ENCODE peak calls at places on chromosomes 7 and 10, in ten cellular contexts. S is endothelial cell of umbilical vein, W is BJ, Q is mucosa of descending colon, Z is pancreas, R is astrocyte of the cerebellum, A is progenitor cell of endocrine pancreas, J is spleen, P is GM12865, I is MCF 10A. D is an unnamed sample.

GRCh38 chr7:88224596-88225275 is 4.9 kb upstream of the SRI start:
- DNase-seq in S (no peak), W (no peak), Q (no peak), Z (no peak), R (peak), A (no peak), J (no peak), P (no peak), I (peak), D (no peak)

GRCh38 chr7:36372156-36372555 is 17.5 kb upstream of the ANLN start:
- DNase-seq in S (no peak), W (peak), Q (no peak), Z (no peak), R (no peak), A (no peak), J (no peak), P (no peak), I (no peak), D (no peak)

GRCh38 chr10:102235991-102236390 is 5.3 kb downstream of the PITX3 start:
- DNase-seq in S (no peak), W (no peak), Q (no peak), Z (no peak), R (no peak), A (no peak), J (no peak), P (no peak), I (no peak), D (no peak)

GRCh38 chr10:130658687-130659290 is 522.6 kb downstream of the GLRX3 start:
- DNase-seq in S (no peak), W (no peak), Q (no peak), Z (no peak), R (no peak), A (no peak), J (no peak), P (no peak), I (no peak), D (no peak)

GRCh38 chr7:105218939-105219770 is 169.6 kb downstream of the SRPK2 start:
- DNase-seq in S (no peak), W (no peak), Q (no peak), Z (no peak), R (no peak), A (no peak), J (no peak), P (no peak), I (peak), D (peak)

GRCh38 chr7:151736403-151736909 is 140.5 kb downstream of the PRKAG2 start:
- DNase-seq in S (peak), W (peak), Q (peak), Z (no peak), R (peak), A (no peak), J (no peak), P (no peak), I (peak), D (peak)

GRCh38 chr7:149866139-149866785 is 7.5 kb upstream of the ATP6V0E2 start:
- DNase-seq in S (no peak), W (no peak), Q (no peak), Z (no peak), R (no peak), A (no peak), J (no peak), P (no peak), I (no peak), D (no peak)

GRCh38 chr7:153529651-153530165 is 522.5 kb upstream of the DPP6 start:
- DNase-seq in S (no peak), W (no peak), Q (no peak), Z (no peak), R (no peak), A (no peak), J (no peak), P (no peak), I (no peak), D (no peak)

GRCh38 chr7:154857728-154858681 is 144.9 kb downstream of the PAXIP1 start:
- DNase-seq in S (no peak), W (no peak), Q (no peak), Z (no peak), R (no peak), A (no peak), J (no peak), P (no peak), I (no peak), D (no peak)

GRCh38 chr10:69639291-69640195 is 9.5 kb downstream of the FAM241B start:
- DNase-seq in S (peak), W (no peak), Q (peak), Z (peak), R (peak), A (peak), J (peak), P (peak), I (peak), D (peak)

GRCh38 chr7:80240265-80241025 is 105.8 kb downstream of the GNAI1 start:
- DNase-seq in S (peak), W (no peak), Q (no peak), Z (no peak), R (no peak), A (no peak), J (no peak), P (no peak), I (peak), D (no peak)

GRCh38 chr10:115093776-115094361 is 704 bp downstream of the ATRNL1 start:
- DNase-seq in S (no peak), W (no peak), Q (peak), Z (peak), R (no peak), A (peak), J (peak), P (peak), I (no peak), D (no peak)
- TF ChIP-seq CTCF in S (peak), W (peak), Q (no peak), Z (no peak), R (no peak), A (peak), J (no peak), P (peak), I (no peak), D (peak)

GRCh38 chr10:132508497-132509443 is 28.8 kb upstream of the INPP5A start:
- DNase-seq in S (no peak), W (no peak), Q (no peak), Z (peak), R (no peak), A (no peak), J (peak), P (no peak), I (no peak), D (no peak)
- TF ChIP-seq CTCF in S (no peak), W (peak), Q (no peak), Z (no peak), R (no peak), A (no peak), J (no peak), P (no peak), I (no peak), D (peak)

GRCh38 chr7:21507627-21508343 is 35.1 kb upstream of the DNAH11 start:
- DNase-seq in S (peak), W (no peak), Q (peak), Z (peak), R (no peak), A (peak), J (no peak), P (peak), I (peak), D (no peak)
- TF ChIP-seq CTCF in S (peak), W (peak), Q (peak), Z (peak), R (peak), A (peak), J (peak), P (peak), I (peak), D (peak)

DNA sequence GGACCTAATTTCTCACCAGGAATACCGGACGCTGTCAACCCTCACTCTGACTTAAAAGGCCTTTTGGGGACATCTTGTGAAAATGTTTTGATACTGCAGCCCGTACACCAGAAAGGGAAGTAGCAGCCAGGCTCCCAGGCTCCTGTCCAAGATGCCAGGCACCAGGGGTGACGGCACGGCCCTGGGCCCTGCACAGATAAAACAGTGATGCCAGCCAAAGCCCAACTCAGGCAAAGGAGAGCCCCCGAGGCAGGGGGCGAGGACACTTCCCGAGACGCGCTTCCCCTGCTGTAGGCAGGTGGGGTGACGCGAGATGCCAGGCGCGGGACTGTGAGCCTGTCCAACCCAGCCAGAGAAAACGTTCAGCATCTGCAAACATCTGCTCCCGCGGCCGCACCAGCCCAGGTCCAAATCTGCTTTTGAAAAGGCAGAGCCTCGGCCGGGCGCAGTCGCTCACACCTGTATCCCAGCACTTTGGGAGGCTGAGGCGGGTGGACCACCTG is 15.7 kb downstream of the ZFAND2A start:
- DNase-seq in S (peak), W (no peak), Q (no peak), Z (no peak), R (peak), A (no peak), J (peak), P (peak), I (peak), D (no peak)
- TF ChIP-seq CTCF in S (peak), W (no peak), Q (no peak), Z (peak), R (peak), A (peak), J (no peak), P (peak), I (no peak), D (peak)

GRCh38 chr7:34772296-34772695 is 114.3 kb downstream of the NPSR1 start:
- DNase-seq in S (no peak), W (no peak), Q (no peak), Z (no peak), R (no peak), A (no peak), J (no peak), P (no peak), I (no peak), D (no peak)

GRCh38 chr7:34776748-34777358 is 118.8 kb downstream of the NPSR1 start:
- DNase-seq in S (no peak), W (no peak), Q (no peak), Z (no peak), R (no peak), A (no peak), J (no peak), P (no peak), I (no peak), D (no peak)
- TF ChIP-seq CTCF in S (no peak), W (no peak), Q (no peak), Z (no peak), R (no peak), A (no peak), J (no peak), P (no peak), I (no peak), D (no peak)

GRCh38 chr10:107914450-107915276 is 750.2 kb upstream of the SORCS1 start:
- DNase-seq in S (no peak), W (no peak), Q (peak), Z (no peak), R (no peak), A (peak), J (peak), P (no peak), I (peak), D (no peak)
- TF ChIP-seq CTCF in S (no peak), W (no peak), Q (no peak), Z (no peak), R (no peak), A (peak), J (no peak), P (no peak), I (no peak), D (no peak)

DNA sequence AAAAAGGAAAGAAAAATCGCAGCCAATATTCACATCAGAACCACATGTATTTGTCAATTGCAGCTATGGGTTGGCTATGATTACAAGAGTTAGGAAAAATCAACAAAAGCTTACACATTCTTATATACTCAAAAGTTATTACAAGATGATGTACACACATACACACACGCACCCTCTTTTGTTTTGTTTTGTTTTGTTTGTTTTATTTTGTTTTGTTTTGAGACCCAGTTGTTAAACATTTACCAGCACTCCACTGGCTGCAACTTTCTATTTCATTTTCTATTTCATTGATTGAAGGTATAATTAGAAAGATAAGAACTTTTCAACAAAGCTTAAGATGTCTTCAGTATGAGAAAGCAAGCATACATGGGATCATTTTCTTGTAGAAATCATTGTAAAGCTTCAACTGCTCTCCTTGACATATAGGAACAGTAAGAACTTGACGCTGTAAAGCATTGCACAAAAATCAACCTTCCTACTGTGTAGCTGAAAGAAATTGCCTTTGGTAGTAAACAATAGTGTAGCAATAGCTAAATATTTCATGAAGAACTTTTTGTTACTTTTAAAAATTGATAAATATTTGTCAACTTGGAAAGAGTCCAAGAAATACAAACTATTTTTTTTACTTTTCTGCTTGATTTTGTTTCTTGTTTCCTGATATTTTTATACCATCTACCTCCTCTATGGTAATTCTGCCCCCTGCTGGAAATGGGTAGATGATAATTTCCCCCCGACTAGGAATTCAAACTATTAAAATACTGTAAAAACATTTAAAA is 205.9 kb downstream of the MBL2 start:
- DNase-seq in S (peak), W (no peak), Q (peak), Z (no peak), R (peak), A (no peak), J (no peak), P (peak), I (peak), D (peak)
- TF ChIP-seq CTCF in S (peak), W (peak), Q (no peak), Z (peak), R (peak), A (peak), J (no peak), P (peak), I (peak), D (peak)

GRCh38 chr7:128233471-128233870 is 7.6 kb upstream of the LEP start:
- DNase-seq in S (no peak), W (no peak), Q (no peak), Z (no peak), R (no peak), A (no peak), J (no peak), P (no peak), I (peak), D (no peak)
- TF ChIP-seq CTCF in S (no peak), W (no peak), Q (no peak), Z (no peak), R (no peak), A (no peak), J (no peak), P (no peak), I (no peak), D (no peak)

D was measured in retinal pigment epithelial cell.